ENCODE peak calls at places on chromosomes 11 and 22, in six cellular contexts. J is HCT116, X is IMR-90, M is tibial nerve, O is body of pancreas, E is stomach. W is an unnamed sample. For H3K27me3, the result is how much of the 10 kb centered on the place peaks cover.

GRCh38 chr22:46967445-46968358 is 205.3 kb downstream of the TBC1D22A start:
- DNase-seq in J (no peak), X (no peak), M (no peak), O (no peak), E (peak), W (no peak)

GRCh38 chr22:49055406-49055805 is 772.3 kb downstream of the BRD1 start:
- DNase-seq in J (no peak), X (no peak), M (no peak), O (no peak), E (no peak), W (no peak)

GRCh38 chr11:20360650-20361049 is 2.9 kb upstream of the HTATIP2 start:
- DNase-seq in J (no peak), X (peak), M (no peak), O (no peak), E (peak), W (no peak)

GRCh38 chr11:116513894-116514293 is 258.9 kb downstream of the BUD13 start:
- DNase-seq in J (peak), X (peak), M (no peak), O (peak), E (no peak), W (peak)

GRCh38 chr22:46237453-46238158 is 12.5 kb downstream of the CDPF1 start:
- DNase-seq in J (no peak), X (peak), M (no peak), O (no peak), E (no peak), W (no peak)

GRCh38 chr11:127223026-127223425 is 222.5 kb upstream of the KIRREL3 start:
- DNase-seq in J (no peak), X (no peak), M (no peak), O (no peak), E (no peak), W (no peak)

GRCh38 chr11:111719379-111719778 is 46.8 kb downstream of the PPP2R1B start:
- DNase-seq in J (no peak), X (peak), M (no peak), O (no peak), E (no peak), W (peak)

GRCh38 chr11:9160166-9160565 is 68.8 kb upstream of the SCUBE2 start:
- DNase-seq in J (no peak), X (peak), M (no peak), O (no peak), E (no peak), W (peak)

GRCh38 chr11:128789497-128790080 is 77.5 kb downstream of the KCNJ1 start:
- DNase-seq in J (no peak), X (peak), M (no peak), O (no peak), E (no peak), W (no peak)

GRCh38 chr11:33642461-33643166 is 58.0 kb downstream of the C11orf91 start:
- DNase-seq in J (peak), X (no peak), M (no peak), O (no peak), E (no peak), W (no peak)

GRCh38 chr22:19825904-19826618 is 28.6 kb downstream of the GNB1L start:
- DNase-seq in J (no peak), X (no peak), M (no peak), O (peak), E (peak), W (no peak)

GRCh38 chr11:75276696-75277095 is 36.1 kb downstream of the TPBGL start:
- DNase-seq in J (no peak), X (no peak), M (no peak), O (peak), E (peak), W (no peak)

GRCh38 chr11:77154381-77155081 is 26.5 kb downstream of the MYO7A start:
- DNase-seq in J (no peak), X (no peak), M (no peak), O (no peak), E (peak), W (peak)

GRCh38 chr11:103959279-103959930 is 77.0 kb upstream of the DDI1 start:
- DNase-seq in J (no peak), X (peak), M (no peak), O (no peak), E (no peak), W (no peak)

GRCh38 chr11:118636569-118637290 is 29.3 kb downstream of the PHLDB1 start:
- DNase-seq in J (no peak), X (no peak), M (no peak), O (no peak), E (no peak), W (no peak)

GRCh38 chr11:46305295-46305694 is 27.8 kb downstream of the CREB3L1 start:
- DNase-seq in J (no peak), X (peak), M (no peak), O (no peak), E (no peak), W (no peak)

GRCh38 chr11:134889832-134890231 is 477.8 kb upstream of the B3GAT1 start:
- DNase-seq in J (no peak), X (no peak), M (no peak), O (no peak), E (no peak), W (no peak)
- H3K27me3 ChIP-seq in J (half or more), X (under half), M (under half), O (under half), E (under half), W (under half)

DNA sequence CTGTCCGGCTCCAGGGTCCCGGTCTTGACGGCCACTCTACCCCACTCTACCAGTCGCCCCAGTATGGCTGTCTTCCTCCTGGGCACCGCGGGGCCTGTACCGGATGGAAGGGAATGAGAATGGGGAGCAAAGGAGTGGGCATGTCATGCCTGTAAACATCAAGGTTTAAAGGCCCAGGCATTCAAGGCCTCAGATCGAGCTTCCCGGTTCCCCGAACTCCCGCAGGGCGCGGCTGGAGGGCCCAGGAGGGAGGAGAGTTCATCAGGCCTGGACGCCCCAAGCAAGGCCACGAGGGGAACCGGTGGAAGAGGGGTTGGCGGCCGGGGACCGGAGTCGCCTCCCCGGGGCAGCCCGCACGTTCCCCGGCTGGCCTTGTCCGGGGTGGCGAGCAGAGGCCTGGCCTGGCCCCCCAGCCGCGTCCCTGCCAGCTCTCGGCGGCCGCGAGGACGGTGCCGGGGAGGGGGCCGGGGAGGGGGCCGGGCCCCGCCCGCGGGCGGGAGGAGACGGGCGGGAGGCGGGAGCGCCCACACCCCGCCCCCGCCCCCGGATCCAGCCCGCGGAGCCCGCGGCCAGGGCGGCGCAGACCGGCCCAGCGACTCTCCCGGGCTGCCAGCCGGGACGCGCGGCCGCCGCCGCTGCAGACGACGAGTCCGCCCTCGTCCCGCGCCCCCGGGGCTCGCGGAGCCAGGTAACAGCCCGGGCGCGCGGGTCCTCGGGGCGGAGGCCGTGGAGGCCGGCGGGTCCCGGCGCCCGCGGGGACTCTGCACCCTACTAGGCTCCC is at the start of gene CDC42EP1:
- DNase-seq in J (no peak), X (peak), M (no peak), O (peak), E (peak), W (peak)
- H3K4me3 ChIP-seq in J (peak), X (peak), M (peak), O (peak), E (peak), W (peak)

GRCh38 chr11:80194625-80195024 is 753.8 kb upstream of the TENM4 start:
- DNase-seq in J (no peak), X (no peak), M (no peak), O (no peak), E (no peak), W (no peak)

GRCh38 chr11:80194016-80194415 is 753.2 kb upstream of the TENM4 start:
- DNase-seq in J (no peak), X (no peak), M (no peak), O (no peak), E (no peak), W (no peak)

GRCh38 chr11:80197155-80197554 is 756.3 kb upstream of the TENM4 start:
- DNase-seq in J (no peak), X (no peak), M (no peak), O (no peak), E (no peak), W (no peak)
- TF ChIP-seq POLR2A in J (no peak), X (no peak), M (no peak), O (no peak), E (no peak), W (no peak)

GRCh38 chr11:13009921-13010736 is 1.0 kb downstream of the RASSF10 start:
- DNase-seq in J (no peak), X (peak), M (no peak), O (peak), E (peak), W (peak)

GRCh38 chr11:13007702-13008435 is 1.2 kb upstream of the RASSF10 start:
- DNase-seq in J (no peak), X (no peak), M (no peak), O (no peak), E (peak), W (no peak)

GRCh38 chr11:13008625-13009475 is at the start of gene RASSF10:
- DNase-seq in J (no peak), X (no peak), M (no peak), O (peak), E (peak), W (peak)

GRCh38 chr11:13010737-13011342 is 1.7 kb downstream of the RASSF10 start:
- DNase-seq in J (no peak), X (no peak), M (no peak), O (peak), E (peak), W (peak)

DNA sequence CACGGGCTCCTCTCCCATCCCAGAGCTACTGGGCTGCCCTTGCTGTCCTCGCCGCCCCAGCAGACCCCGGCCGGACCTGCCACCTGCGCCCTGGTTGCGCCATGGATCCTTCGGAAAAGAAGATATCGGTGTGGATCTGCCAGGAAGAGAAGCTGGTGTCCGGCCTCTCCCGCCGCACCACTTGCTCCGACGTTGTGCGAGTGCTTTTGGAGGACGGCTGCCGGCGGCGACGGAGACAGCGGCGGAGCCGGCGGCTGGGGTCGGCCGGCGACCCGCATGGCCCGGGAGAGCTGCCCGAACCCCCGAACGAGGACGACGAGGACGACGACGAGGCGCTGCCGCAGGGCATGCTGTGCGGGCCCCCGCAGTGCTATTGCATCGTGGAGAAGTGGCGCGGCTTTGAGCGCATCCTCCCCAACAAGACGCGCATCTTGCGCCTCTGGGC is 382 bp downstream of the RASSF10 start:
- DNase-seq in J (no peak), X (no peak), M (no peak), O (no peak), E (no peak), W (peak)
- H3K27me3 ChIP-seq in J (under half), X (half or more), M (half or more), O (under half), E (under half), W (half or more)

DNA sequence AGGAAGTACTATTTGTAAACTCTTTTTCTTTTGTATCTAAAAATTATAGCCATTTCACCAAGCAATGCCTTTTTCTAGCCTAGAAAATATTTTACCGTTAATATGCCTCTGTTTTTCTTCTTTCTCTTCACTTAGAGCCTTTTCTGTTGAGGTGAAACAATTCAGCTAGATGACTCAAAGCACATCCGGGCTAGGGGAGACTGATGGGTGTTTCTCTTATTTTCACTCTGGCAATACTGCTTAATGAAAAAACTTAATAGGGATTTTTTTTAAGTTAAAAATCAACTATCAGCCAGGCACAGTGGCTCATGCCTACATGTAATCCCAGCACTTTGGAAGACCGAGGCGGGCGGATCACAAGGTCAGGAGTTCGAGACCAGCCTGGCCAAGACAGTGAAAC is 93.3 kb downstream of the SGSM3 start:
- DNase-seq in J (no peak), X (no peak), M (no peak), O (no peak), E (no peak), W (no peak)
- H3K4me3 ChIP-seq in J (no peak), X (no peak), M (no peak), O (no peak), E (no peak), W (no peak)

GRCh38 chr11:58573451-58574104 is 2.1 kb downstream of the LPXN start:
- DNase-seq in J (no peak), X (peak), M (peak), O (no peak), E (no peak), W (peak)
- TF ChIP-seq POLR2A in J (no peak), X (no peak), M (no peak), O (no peak), E (no peak), W (peak)

GRCh38 chr11:57476883-57477506 is 16.7 kb downstream of the RTN4RL2 start:
- DNase-seq in J (no peak), X (peak), M (no peak), O (peak), E (peak), W (no peak)
- H3K27me3 ChIP-seq in J (under half), X (under half), M (half or more), O (under half), E (under half), W (under half)

GRCh38 chr11:70569173-70569890 is 171.0 kb downstream of the CTTN start:
- DNase-seq in J (no peak), X (no peak), M (no peak), O (no peak), E (no peak), W (no peak)

GRCh38 chr11:70567680-70568503 is 169.6 kb downstream of the CTTN start:
- DNase-seq in J (no peak), X (peak), M (peak), O (no peak), E (no peak), W (no peak)

GRCh38 chr11:70566768-70567530 is 168.6 kb downstream of the CTTN start:
- DNase-seq in J (no peak), X (no peak), M (no peak), O (no peak), E (no peak), W (no peak)

GRCh38 chr11:70569996-70570692 is 171.8 kb downstream of the CTTN start:
- DNase-seq in J (no peak), X (no peak), M (no peak), O (no peak), E (no peak), W (no peak)

GRCh38 chr11:70568504-70569172 is 170.3 kb downstream of the CTTN start:
- DNase-seq in J (no peak), X (peak), M (peak), O (no peak), E (no peak), W (no peak)
- H3K4me3 ChIP-seq in J (peak), X (peak), M (peak), O (no peak), E (peak), W (peak)

DNA sequence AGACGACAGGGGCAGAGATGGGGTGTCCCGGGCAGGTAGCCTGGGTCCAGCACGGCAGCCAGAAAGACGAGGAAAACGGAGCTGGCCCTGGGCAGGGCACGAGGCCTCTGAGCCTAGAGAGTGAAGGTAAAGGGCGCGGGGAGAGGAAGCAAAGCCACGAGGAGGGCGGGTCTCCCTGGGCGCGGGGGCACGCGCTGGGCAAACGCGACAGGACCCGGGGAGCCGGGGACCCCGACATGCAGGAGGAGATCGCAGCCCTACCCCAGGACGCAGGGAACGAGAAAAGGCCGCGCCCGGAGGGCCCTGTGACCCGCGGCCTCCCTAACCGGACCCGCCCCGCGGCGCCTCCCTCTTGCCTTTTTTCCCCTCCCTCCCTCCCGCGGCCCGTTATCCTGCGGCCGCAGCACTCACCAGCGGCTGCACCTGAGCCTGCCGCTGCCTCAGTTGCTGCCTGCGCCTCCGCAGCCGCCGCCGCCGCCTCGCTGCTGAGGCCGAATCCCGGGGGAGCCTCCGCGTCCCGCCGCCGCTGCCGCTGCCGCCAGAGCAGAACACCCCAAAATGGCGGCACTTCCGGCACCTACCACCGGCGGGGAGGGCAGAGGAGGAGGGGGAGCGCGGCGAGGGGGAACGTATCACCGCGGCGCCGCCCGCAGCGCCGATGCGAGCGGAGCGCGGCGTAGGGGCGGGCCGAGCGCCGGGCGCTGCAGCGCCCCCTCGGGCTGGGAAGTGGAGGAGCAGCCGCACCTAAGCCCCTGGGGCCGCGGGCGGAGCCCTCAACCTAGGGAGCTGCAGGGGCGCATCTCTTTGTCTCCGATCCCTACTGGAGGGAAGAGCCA is at the start of gene CELF1:
- DNase-seq in J (peak), X (peak), M (peak), O (peak), E (peak), W (peak)
- TF ChIP-seq POLR2A in J (no peak), X (peak), M (peak), O (peak), E (no peak), W (peak)

W was measured in endothelial cell of umbilical vein.